ENCODE peak calls at places on chromosome 19, in seven cellular contexts. W, U, B, E, J, T and V are unnamed samples.

GRCh38 chr19:12884926-12885748 is 1.9 kb downstream of the KLF1 start:
- DNase-seq in W (peak; percentile 86), T (peak; percentile 90), B (no peak), U (peak; percentile 94), E (peak; percentile 45), J (peak; percentile 57), V (no peak)

GRCh38 chr19:10142701-10143375 is 23.1 kb upstream of the EIF3G start:
- DNase-seq in U (no peak), J (no peak), E (no peak), W (no peak), T (no peak), B (no peak), V (no peak)

GRCh38 chr19:35090160-35090794 is 25.3 kb upstream of the FXYD3 start:
- DNase-seq in J (no peak), B (peak; percentile 48), U (no peak), W (peak; percentile 90), T (peak; percentile 84), E (peak; percentile 57), V (no peak)

GRCh38 chr19:10861118-10861651 is 10.2 kb upstream of the CARM1 start:
- DNase-seq in B (peak; percentile 31), W (no peak), T (peak; percentile 40), E (peak; percentile 43), J (no peak), U (no peak), V (no peak)

GRCh38 chr19:11251650-11252314 is 10.5 kb downstream of the DOCK6 start:
- DNase-seq in W (no peak), T (no peak), B (no peak), J (no peak), U (no peak), E (no peak), V (no peak)

GRCh38 chr19:34274827-34275625 is 20.7 kb downstream of the GARRE1 start:
- DNase-seq in B (no peak), W (no peak), J (no peak), E (peak; percentile 69), U (no peak), T (no peak), V (peak; percentile 58)

GRCh38 chr19:48752511-48753365 is at the start of gene FUT1:
- DNase-seq in T (peak; percentile 61), B (peak; percentile 89), W (peak; percentile 82), E (no peak), J (no peak), U (peak; percentile 61), V (no peak)

GRCh38 chr19:35847911-35848310 is 4.4 kb downstream of the NPHS1 start:
- DNase-seq in B (no peak), U (no peak), W (no peak), J (no peak), E (no peak), T (no peak), V (no peak)

GRCh38 chr19:3507371-3508120 is 1.4 kb downstream of the FZR1 start:
- DNase-seq in W (peak; percentile 55), E (peak; percentile 11), B (no peak), U (no peak), T (peak; percentile 57), J (no peak), V (no peak)

GRCh38 chr19:48354332-48354992 is 9.3 kb downstream of the TMEM143 start:
- DNase-seq in J (no peak), T (peak; percentile 36), W (no peak), B (peak; percentile 99), U (no peak), E (no peak), V (no peak)

GRCh38 chr19:39177110-39177699 is 19.6 kb upstream of the NCCRP1 start:
- DNase-seq in W (no peak), E (no peak), B (no peak), T (no peak), U (no peak), J (no peak), V (no peak)

GRCh38 chr19:45878043-45878794 is 7.7 kb downstream of the IRF2BP1 start:
- DNase-seq in E (no peak), B (no peak), U (no peak), T (no peak), J (no peak), W (no peak), V (no peak)

GRCh38 chr19:48760514-48761221 is 5.3 kb downstream of the FGF21 start:
- DNase-seq in E (peak; percentile 48), U (no peak), W (no peak), T (peak; percentile 5), J (no peak), B (no peak), V (no peak)

GRCh38 chr19:50795665-50796073 is 5.5 kb downstream of the ACP4 start:
- DNase-seq in E (no peak), J (no peak), B (no peak), U (no peak), W (no peak), T (no peak), V (no peak)

GRCh38 chr19:21748088-21748487 is 19.3 kb downstream of the ZNF100 start:
- DNase-seq in B (no peak), E (no peak), T (no peak), J (no peak), U (no peak), W (no peak), V (no peak)

GRCh38 chr19:57362419-57362818 is 932 bp upstream of the TRAPPC2B start:
- DNase-seq in U (no peak), E (no peak), B (no peak), T (no peak), W (no peak), J (no peak), V (no peak)

GRCh38 chr19:50300814-50301606 is 28.2 kb downstream of the KCNC3 start:
- DNase-seq in J (no peak), B (peak; percentile 10), U (no peak), E (peak; percentile 91), W (no peak), T (no peak), V (no peak)

GRCh38 chr19:10725415-10725814 is 7.5 kb downstream of the DNM2 start:
- DNase-seq in W (no peak), T (no peak), J (no peak), U (no peak), B (no peak), E (no peak), V (no peak)

GRCh38 chr19:45578861-45579260 is 5.7 kb downstream of the OPA3 start:
- DNase-seq in B (no peak), J (no peak), E (no peak), W (no peak), U (no peak), T (no peak), V (no peak)

GRCh38 chr19:33441277-33441699 is 67.8 kb downstream of the CEBPG start:
- DNase-seq in E (no peak), B (no peak), W (no peak), T (no peak), U (no peak), J (no peak), V (no peak)

GRCh38 chr19:49327878-49328544 is 3.0 kb upstream of the SLC6A16 start:
- DNase-seq in E (peak; percentile 34), B (peak; percentile 19), J (no peak), W (no peak), U (no peak), T (peak; percentile 48), V (no peak)

GRCh38 chr19:10748195-10748923 is 30.5 kb downstream of the DNM2 start:
- DNase-seq in T (no peak), U (no peak), J (no peak), W (no peak), B (no peak), E (no peak), V (no peak)

GRCh38 chr19:10713317-10713716 is 4.6 kb upstream of the DNM2 start:
- DNase-seq in T (no peak), E (no peak), W (no peak), B (no peak), U (no peak), J (no peak), V (no peak)

GRCh38 chr19:31135841-31136240 is 213.4 kb downstream of the TSHZ3 start:
- DNase-seq in T (no peak), J (no peak), U (no peak), B (no peak), E (no peak), W (no peak), V (no peak)

GRCh38 chr19:51586103-51586728 is 15.1 kb downstream of the ZNF175 start:
- DNase-seq in J (no peak), T (no peak), U (no peak), E (no peak), W (no peak), B (no peak), V (no peak)

GRCh38 chr19:18044825-18045304 is 36.9 kb downstream of the ARRDC2 start:
- DNase-seq in U (no peak), E (no peak), T (peak; percentile 68), J (peak; percentile 90), B (no peak), W (no peak), V (no peak)
- H3K9ac ChIP-seq in U (no peak overlapping the region), E (no peak overlapping the region), T (peak overlapping the region; percentile 44), J (no peak overlapping the region), B (no peak overlapping the region), W (no peak overlapping the region), V (no peak overlapping the region)

DNA sequence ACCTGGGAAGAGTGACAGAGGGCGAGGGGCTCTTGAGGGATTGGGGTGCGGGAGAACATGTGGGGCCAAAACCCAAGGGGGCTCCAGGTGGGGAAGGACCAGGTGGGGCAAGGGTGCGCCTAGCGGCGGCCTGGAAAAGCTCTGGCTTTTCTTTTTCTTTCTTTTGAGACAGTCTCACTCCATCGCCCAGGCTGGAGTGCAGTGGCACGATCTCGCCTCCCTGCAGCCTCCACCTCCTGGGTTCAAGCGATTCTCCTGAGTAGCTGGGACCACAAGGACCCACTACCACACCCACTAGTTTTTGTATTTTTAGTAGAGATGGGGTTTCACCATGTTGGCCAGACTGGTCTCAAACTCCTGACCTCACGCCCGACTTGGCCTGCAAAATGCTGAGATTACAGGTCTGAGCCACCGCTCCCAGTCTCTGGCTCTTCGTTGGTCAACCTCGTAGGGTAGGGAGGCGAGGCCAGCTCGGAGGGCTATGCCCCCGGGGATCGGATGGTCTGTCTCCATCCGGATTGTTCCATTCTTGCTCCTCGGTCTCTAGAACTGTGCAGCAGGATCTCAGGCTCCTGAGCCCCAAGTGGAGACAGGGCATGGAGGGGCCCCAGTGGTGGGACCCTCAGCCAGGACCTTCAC is 3.7 kb downstream of the GADD45B start:
- DNase-seq in U (no peak), E (no peak), B (no peak), W (no peak), J (no peak), T (no peak), V (no peak)
- TF ChIP-seq POLR2AphosphoS5 in U (no peak), E (no peak), B (no peak), W (no peak), J (peak; percentile 84), T (no peak), V (no peak)

DNA sequence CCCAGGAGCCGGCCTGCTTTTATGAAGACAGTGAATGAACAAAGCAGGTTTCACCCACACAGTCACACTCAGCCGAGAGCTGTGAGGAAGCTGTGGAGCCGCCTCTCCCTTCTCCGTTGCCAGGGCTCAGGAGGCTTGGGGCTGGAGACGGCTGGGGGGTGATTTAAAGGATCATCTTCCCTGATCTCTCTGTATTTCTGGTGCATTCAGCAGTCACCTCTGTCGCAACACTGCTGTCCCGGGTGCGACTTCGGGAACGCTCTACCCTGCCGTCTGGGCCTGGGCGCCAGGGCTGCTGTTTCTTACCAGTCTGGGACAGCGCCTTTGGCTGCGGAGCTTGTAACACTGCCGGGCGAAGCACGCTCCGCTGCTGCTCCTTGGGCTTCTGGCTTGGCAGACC is 18.1 kb downstream of the CAPS start:
- DNase-seq in W (no peak), J (no peak), U (no peak), T (no peak), E (no peak), B (no peak), V (no peak)
- H3K9ac ChIP-seq in W (no peak overlapping the region), J (no peak overlapping the region), U (no peak overlapping the region), T (no peak overlapping the region), E (no peak overlapping the region), B (no peak overlapping the region), V (no peak overlapping the region)

GRCh38 chr19:18049390-18049789 is 37.3 kb downstream of the IL12RB1 start:
- DNase-seq in W (no peak), J (no peak), B (no peak), T (no peak), E (peak; percentile 29), U (no peak), V (no peak)
- TF ChIP-seq POLR2AphosphoS5 in W (no peak), J (no peak), B (no peak), T (no peak), E (no peak), U (no peak), V (no peak)